ENCODE peak calls at places on chromosomes 2 and 18, in six cellular contexts. Y is H1, I is K562, K is HepG2, U is SK-N-SH, X is GM12878. J is an unnamed sample.

GRCh38 chr2:174001107-174001506 is 35.9 kb upstream of the SP3 start:
- DNase-seq in X (no peak), I (no peak), U (no peak), K (no peak), Y (no peak), J (no peak)

GRCh38 chr2:224359569-224359968 is 42.3 kb downstream of the FAM124B start:
- DNase-seq in I (peak; percentile 39), U (peak; percentile 55), K (peak; percentile 16), X (no peak), Y (no peak), J (no peak)

GRCh38 chr2:86352932-86353345 is 15.5 kb upstream of the REEP1 start:
- DNase-seq in U (no peak), X (no peak), I (no peak), K (no peak), Y (no peak), J (no peak)

GRCh38 chr18:58988595-58988994 is 123.9 kb downstream of the ZNF532 start:
- DNase-seq in Y (no peak), I (no peak), U (no peak), K (no peak), X (no peak), J (no peak)

GRCh38 chr2:41414486-41415230 is 633.2 kb upstream of the PKDCC start:
- DNase-seq in Y (peak; percentile 1), U (peak; percentile 27), K (peak; percentile 56), X (peak; percentile 5), I (peak; percentile 3), J (no peak)

GRCh38 chr2:68251855-68252406 is 401 bp downstream of the PPP3R1 start:
- DNase-seq in X (no peak), U (peak; percentile 71), I (peak; percentile 61), Y (no peak), K (no peak), J (no peak)

GRCh38 chr18:8705280-8705940 is at the start of gene MTCL1:
- DNase-seq in I (no peak), U (peak; percentile 89), X (no peak), Y (no peak), K (no peak), J (no peak)

GRCh38 chr2:43513796-43514195 is 82.0 kb downstream of the THADA start:
- DNase-seq in K (no peak), X (no peak), Y (no peak), U (no peak), I (no peak), J (no peak)

GRCh38 chr2:175930504-175930903 is 71.6 kb downstream of the LNPK start:
- DNase-seq in X (no peak), I (no peak), K (no peak), Y (no peak), U (no peak), J (no peak)

GRCh38 chr18:28065031-28065792 is 111.7 kb downstream of the CDH2 start:
- DNase-seq in K (peak; percentile 56), I (no peak), U (no peak), Y (no peak), X (no peak), J (no peak)

GRCh38 chr2:148930046-148930775 is 55.2 kb downstream of the KIF5C start:
- DNase-seq in I (no peak), U (no peak), Y (no peak), X (no peak), K (no peak), J (no peak)

GRCh38 chr18:37441821-37442220 is 123.8 kb downstream of the CELF4 start:
- DNase-seq in X (no peak), K (no peak), U (no peak), I (no peak), Y (no peak), J (no peak)

GRCh38 chr2:128722469-128722868 is 403.8 kb upstream of the HS6ST1 start:
- DNase-seq in I (no peak), X (no peak), U (no peak), Y (no peak), K (no peak), J (no peak)

GRCh38 chr2:161017780-161018440 is 142.3 kb upstream of the TANK start:
- DNase-seq in Y (no peak), U (no peak), X (no peak), K (no peak), I (no peak), J (no peak)

GRCh38 chr2:74548285-74548918 is 5.3 kb downstream of the LOXL3 start:
- DNase-seq in X (no peak), U (peak; percentile 40), K (no peak), Y (no peak), I (peak; percentile 32), J (no peak)

GRCh38 chr18:62796216-62796621 is 80.9 kb downstream of the PHLPP1 start:
- DNase-seq in K (peak; percentile 87), X (no peak), U (no peak), I (no peak), Y (no peak), J (no peak)

GRCh38 chr2:220315098-220315785 is 687.8 kb downstream of the SLC4A3 start:
- DNase-seq in U (no peak), I (no peak), K (no peak), Y (no peak), X (no peak), J (no peak)

GRCh38 chr2:31379102-31379501 is 35.4 kb downstream of the XDH start:
- DNase-seq in U (no peak), K (no peak), Y (no peak), X (no peak), I (no peak), J (no peak)

GRCh38 chr2:46032161-46032813 is 264.9 kb upstream of the EPAS1 start:
- DNase-seq in Y (no peak), X (no peak), K (no peak), U (no peak), I (no peak), J (no peak)

GRCh38 chr2:155099784-155100183 is 401.3 kb downstream of the KCNJ3 start:
- DNase-seq in X (no peak), K (peak; percentile 54), I (no peak), U (no peak), Y (peak; percentile 56), J (no peak)

GRCh38 chr18:332721-333513 is 65.1 kb upstream of the THOC1 start:
- DNase-seq in K (no peak), I (no peak), U (no peak), Y (no peak), X (no peak), J (no peak)

GRCh38 chr18:23716516-23716915 is 27.3 kb downstream of the LAMA3 start:
- DNase-seq in K (no peak), X (no peak), I (no peak), Y (peak; percentile 44), U (no peak), J (no peak)

GRCh38 chr2:46171441-46171953 is 125.7 kb upstream of the EPAS1 start:
- DNase-seq in Y (no peak), I (no peak), K (no peak), U (no peak), X (no peak), J (no peak)

DNA sequence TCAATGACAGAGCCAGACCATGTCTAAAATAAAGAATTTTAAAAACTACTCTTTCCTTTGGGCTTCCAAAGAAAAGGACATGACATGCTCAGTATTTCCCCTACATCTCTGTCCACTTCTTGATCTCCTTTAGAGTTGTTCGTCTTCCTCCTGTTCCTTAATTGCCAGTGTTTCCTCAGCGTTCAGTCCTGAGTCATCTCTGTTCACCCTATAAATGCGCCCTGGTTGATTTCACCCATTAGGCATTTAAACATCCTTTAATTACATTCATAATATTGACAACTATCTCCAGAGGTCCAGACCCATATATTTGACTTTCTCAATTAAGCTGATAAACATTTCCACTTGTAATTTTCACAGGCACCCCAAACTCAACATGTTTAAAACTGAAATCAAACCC is 64.0 kb downstream of the AAK1 start:
- DNase-seq in X (no peak), K (no peak), U (no peak), I (no peak), Y (no peak), J (no peak)
- H3K4me3 ChIP-seq in X (no peak overlapping the region), K (no peak overlapping the region), U (no peak overlapping the region), I (no peak overlapping the region), Y (no peak overlapping the region), J (no peak overlapping the region)

GRCh38 chr2:9739508-9739907 is 103.8 kb upstream of the TAF1B start:
- DNase-seq in I (no peak), Y (no peak), X (no peak), K (no peak), U (no peak), J (no peak)

GRCh38 chr2:9737053-9737875 is 106.0 kb upstream of the TAF1B start:
- DNase-seq in I (peak; percentile 72), K (peak; percentile 37), U (peak; percentile 66), Y (no peak), X (no peak), J (no peak)

GRCh38 chr2:9738718-9739496 is 104.4 kb upstream of the TAF1B start:
- DNase-seq in U (no peak), K (no peak), I (no peak), Y (no peak), X (no peak), J (no peak)

GRCh38 chr2:9736008-9736407 is 105.2 kb upstream of the YWHAQ start:
- DNase-seq in U (no peak), Y (no peak), I (no peak), K (no peak), X (no peak), J (no peak)

GRCh38 chr2:9738062-9738717 is 105.1 kb upstream of the TAF1B start:
- DNase-seq in Y (no peak), X (no peak), I (no peak), U (no peak), K (no peak), J (no peak)
- H3K27ac ChIP-seq in Y (no peak overlapping the region), X (no peak overlapping the region), I (no peak overlapping the region), U (no peak overlapping the region), K (no peak overlapping the region), J (no peak overlapping the region)

DNA sequence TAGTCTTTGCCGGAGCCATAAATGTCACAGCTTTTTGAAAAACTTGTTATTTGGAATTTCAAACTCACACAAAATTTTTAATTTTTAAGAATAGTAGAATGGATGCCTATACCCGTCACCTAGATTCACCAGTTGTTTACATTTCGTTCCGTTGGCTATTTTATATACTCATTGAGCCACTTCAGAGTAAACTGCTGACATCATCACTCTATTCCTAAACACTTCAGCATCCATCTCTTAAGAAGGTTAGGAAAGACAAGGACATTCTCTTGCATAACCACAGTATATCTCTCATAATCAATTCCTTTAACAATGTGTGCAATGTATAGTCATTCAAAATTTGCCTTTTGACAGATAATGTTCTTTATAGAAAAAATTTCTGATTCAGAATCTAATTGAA is 1065.8 kb downstream of the LRP1B start:
- DNase-seq in Y (no peak), X (no peak), I (no peak), K (no peak), U (no peak), J (no peak)
- TF ChIP-seq GABPA in Y (no peak), X (no peak), I (no peak), K (no peak), U (no peak), J (no peak)

DNA sequence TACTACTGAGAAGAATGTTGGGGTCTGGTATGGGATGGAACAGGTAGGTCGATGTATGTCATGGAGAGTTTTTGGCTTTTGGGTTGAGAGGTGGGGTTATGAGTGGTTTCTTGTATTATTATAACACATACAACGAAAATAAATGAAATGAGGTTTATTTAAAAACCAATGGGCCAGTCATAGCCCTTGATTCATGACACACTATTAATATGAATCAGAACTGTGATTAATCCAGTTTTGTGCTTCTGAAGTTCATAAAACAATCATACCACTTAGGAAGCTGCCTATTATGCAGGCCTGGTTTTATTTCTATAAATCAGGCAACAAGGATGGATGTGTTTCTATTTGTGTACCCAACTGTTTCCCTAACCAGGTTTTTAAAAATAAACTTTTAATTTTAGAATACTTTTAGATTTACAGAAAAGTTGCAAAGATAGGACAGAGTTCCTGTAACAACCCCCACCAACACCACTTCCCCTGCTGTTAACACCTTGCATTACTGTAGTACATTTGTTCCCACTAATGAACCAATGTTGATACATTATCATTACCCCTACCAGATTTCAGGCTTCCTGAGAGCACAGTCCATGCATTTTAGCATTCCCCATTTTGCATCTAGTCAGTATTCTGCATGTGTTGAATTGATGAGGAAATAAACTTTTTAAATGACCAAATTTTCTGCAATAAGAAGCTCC is 37.5 kb upstream of the NCOA1 start:
- DNase-seq in I (no peak), K (no peak), U (no peak), X (no peak), Y (no peak), J (no peak)
- H3K4me3 ChIP-seq in I (no peak overlapping the region), K (no peak overlapping the region), U (no peak overlapping the region), X (no peak overlapping the region), Y (no peak overlapping the region), J (no peak overlapping the region)

J was measured in HL-60.